ENCODE peak calls at places on chromosomes 12 and 14, in six cellular contexts. N is ovary, Z is left lung, K is H1, P is head of caudate nucleus, C is body of pancreas. Y is an unnamed sample.
A peak's percentile ranks its signal among the peaks of the same experiment; 100 is the strongest.

GRCh38 chr12:1841606-1842182 is 21.3 kb downstream of the LRTM2 start:
- DNase-seq in Z (no peak), P (no peak), N (no peak), C (no peak), K (no peak), Y (no peak)

GRCh38 chr12:106760184-106760531 is 14.3 kb upstream of the RIC8B start:
- DNase-seq in P (no peak), Z (peak; percentile 62), N (no peak), C (no peak), K (no peak), Y (peak; percentile 31)

GRCh38 chr12:7995266-7995963 is 37.1 kb upstream of the FOXJ2 start:
- DNase-seq in P (peak; percentile 86), C (peak; percentile 72), Z (peak; percentile 91), K (peak; percentile 74), N (peak; percentile 71), Y (peak; percentile 77)

GRCh38 chr12:47393403-47393790 is 312.4 kb downstream of the RPAP3 start:
- DNase-seq in Z (no peak), P (no peak), K (no peak), N (no peak), C (no peak), Y (no peak)

GRCh38 chr12:132275110-132275531 is 54.3 kb downstream of the GALNT9 start:
- DNase-seq in P (no peak), C (no peak), K (peak; percentile 64), N (no peak), Z (peak; percentile 47), Y (peak; percentile 43)

GRCh38 chr12:123445388-123446344 is 9.2 kb upstream of the RILPL2 start:
- DNase-seq in C (peak; percentile 22), N (no peak), Z (peak; percentile 52), K (no peak), P (no peak), Y (no peak)

GRCh38 chr12:122081697-122082221 is 3.2 kb downstream of the MLXIP start:
- DNase-seq in K (no peak), C (peak; percentile 38), Z (peak; percentile 40), N (peak; percentile 75), P (no peak), Y (peak; percentile 60)

GRCh38 chr12:3242199-3242863 is 165.2 kb downstream of the TSPAN9 start:
- DNase-seq in N (no peak), C (peak; percentile 38), P (no peak), Z (no peak), K (no peak), Y (peak; percentile 15)

GRCh38 chr12:105561981-105562726 is 231.7 kb downstream of the C12orf75 start:
- DNase-seq in K (no peak), N (peak; percentile 47), C (no peak), P (no peak), Z (peak; percentile 35), Y (peak; percentile 31)

GRCh38 chr12:119158004-119158776 is 20.5 kb upstream of the HSPB8 start:
- DNase-seq in N (no peak), Z (no peak), K (no peak), P (no peak), C (no peak), Y (no peak)

GRCh38 chr12:124756151-124756550 is 107.5 kb downstream of the SCARB1 start:
- DNase-seq in C (no peak), P (no peak), N (no peak), K (no peak), Z (no peak), Y (no peak)

GRCh38 chr14:72924332-72924731 is 1.9 kb upstream of the DCAF4 start:
- DNase-seq in Z (peak; percentile 52), P (no peak), N (no peak), C (peak; percentile 66), K (no peak), Y (no peak)

GRCh38 chr14:92386637-92387036 is 63.7 kb downstream of the SLC24A4 start:
- DNase-seq in Z (peak; percentile 67), K (no peak), C (no peak), N (no peak), P (no peak), Y (no peak)

GRCh38 chr14:21136024-21136423 is 19.8 kb downstream of the OR5AU1 start:
- DNase-seq in P (no peak), Z (no peak), K (no peak), C (no peak), N (no peak), Y (no peak)

GRCh38 chr14:21107360-21107781 is 6.5 kb downstream of the TMEM253 start:
- DNase-seq in N (no peak), K (no peak), C (no peak), P (no peak), Z (no peak), Y (no peak)

GRCh38 chr12:32920506-32921085 is 24.0 kb upstream of the PKP2 start:
- DNase-seq in Z (no peak), C (no peak), P (no peak), N (no peak), K (no peak), Y (no peak)

GRCh38 chr14:30034049-30034635 is 106.5 kb upstream of the PRKD1 start:
- DNase-seq in K (no peak), N (no peak), P (no peak), Z (no peak), C (no peak), Y (no peak)

GRCh38 chr12:62976110-62976640 is 41.2 kb upstream of the PPM1H start:
- DNase-seq in C (no peak), K (no peak), Z (no peak), N (no peak), P (no peak), Y (no peak)

GRCh38 chr12:55730447-55730820 is 1.6 kb upstream of the CD63 start:
- DNase-seq in Z (no peak), P (no peak), N (no peak), K (no peak), C (no peak), Y (no peak)

GRCh38 chr12:29145372-29146170 is 3.5 kb upstream of the FAR2 start:
- DNase-seq in C (no peak), N (no peak), P (no peak), K (no peak), Z (no peak), Y (no peak)

GRCh38 chr14:58533417-58533816 is 104.3 kb upstream of the DACT1 start:
- DNase-seq in P (peak; percentile 40), C (no peak), Z (no peak), N (no peak), K (no peak), Y (no peak)

GRCh38 chr12:101015021-101015420 is 195.0 kb downstream of the SLC5A8 start:
- DNase-seq in P (no peak), K (no peak), N (no peak), Z (no peak), C (no peak), Y (no peak)

GRCh38 chr14:91380610-91381371 is 36.8 kb downstream of the CCDC88C start:
- DNase-seq in Z (no peak), K (no peak), P (no peak), C (no peak), N (no peak), Y (peak; percentile 10)

GRCh38 chr12:22626429-22626828 is 1.5 kb downstream of the ETNK1 start:
- DNase-seq in N (no peak), C (no peak), K (no peak), Z (no peak), P (no peak), Y (no peak)

GRCh38 chr12:107518868-107519267 is 166.7 kb upstream of the PWP1 start:
- DNase-seq in K (no peak), N (no peak), Z (no peak), C (no peak), P (no peak), Y (no peak)

GRCh38 chr12:50985322-50985721 is 33.0 kb downstream of the HIGD1C start:
- DNase-seq in K (no peak), Z (no peak), P (no peak), N (no peak), C (no peak), Y (no peak)

GRCh38 chr12:63897931-63898330 is 53.4 kb downstream of the SRGAP1 start:
- DNase-seq in K (no peak), C (peak; percentile 18), P (no peak), N (no peak), Z (no peak), Y (no peak)

GRCh38 chr14:54730156-54730961 is 163.4 kb downstream of the SAMD4A start:
- DNase-seq in K (no peak), Z (no peak), P (no peak), C (no peak), N (no peak), Y (peak; percentile 16)

GRCh38 chr12:92290016-92290685 is 144.5 kb upstream of the BTG1 start:
- DNase-seq in K (no peak), Z (no peak), C (no peak), N (no peak), P (no peak), Y (no peak)

GRCh38 chr12:72136792-72137191 is 135.4 kb upstream of the TRHDE start:
- DNase-seq in N (no peak), C (no peak), Z (no peak), P (no peak), K (no peak), Y (no peak)

GRCh38 chr12:79685068-79685467 is 5.7 kb downstream of the PAWR start:
- DNase-seq in N (no peak), K (no peak), P (no peak), Z (no peak), C (no peak), Y (no peak)

GRCh38 chr12:49540229-49541139 is 1.7 kb downstream of the KCNH3 start:
- DNase-seq in Z (no peak), K (no peak), N (no peak), P (no peak), C (no peak), Y (no peak)

GRCh38 chr12:47904647-47905312 is at the start of gene VDR:
- DNase-seq in P (peak; percentile 37), C (peak; percentile 91), K (peak; percentile 87), N (peak; percentile 76), Z (peak; percentile 86), Y (peak; percentile 88)

GRCh38 chr12:122082621-122083356 is 4.2 kb downstream of the MLXIP start:
- DNase-seq in P (no peak), Z (peak; percentile 19), C (no peak), N (no peak), K (no peak), Y (no peak)

GRCh38 chr14:59283380-59283779 is 94.9 kb downstream of the DAAM1 start:
- DNase-seq in N (no peak), P (no peak), C (no peak), Z (no peak), K (no peak), Y (no peak)

GRCh38 chr12:27534060-27534764 is 10.2 kb downstream of the PPFIBP1 start:
- DNase-seq in K (no peak), N (no peak), P (no peak), Z (no peak), C (no peak), Y (no peak)

GRCh38 chr12:113485330-113485729 is 13.7 kb upstream of the LHX5 start:
- DNase-seq in N (no peak), C (no peak), P (no peak), Z (no peak), K (peak; percentile 83), Y (no peak)

Y was measured in transverse colon.